ENCODE peak calls at places on chromosomes 5 and 9, in six cellular contexts. B is IMR-90, Z is mesendoderm, S is neuronal stem cell, Y is trophoblast cell, Q is H1. D is an unnamed sample.

GRCh38 chr9:69180670-69181069 is 6.6 kb downstream of the TJP2 start:
- DNase-seq in S (no peak), Z (peak; percentile 85), Y (no peak), Q (no peak), B (peak; percentile 99), D (peak; percentile 96)

GRCh38 chr5:83914662-83915418 is 194.2 kb upstream of the HAPLN1 start:
- DNase-seq in B (no peak), Z (peak; percentile 41), S (no peak), Y (no peak), Q (no peak), D (no peak)

GRCh38 chr5:140402258-140403074 is 833 bp downstream of the ANKHD1 start:
- DNase-seq in Q (no peak), S (peak; percentile 54), Y (peak; percentile 19), B (peak; percentile 29), Z (peak; percentile 87), D (peak; percentile 73)

GRCh38 chr5:40043916-40044315 is 619.1 kb upstream of the DAB2 start:
- DNase-seq in Q (no peak), Y (no peak), S (no peak), Z (no peak), B (no peak), D (no peak)

GRCh38 chr5:21774791-21775190 is 1078.4 kb downstream of the CDH12 start:
- DNase-seq in Q (no peak), S (no peak), B (peak; percentile 78), Z (no peak), Y (peak; percentile 22), D (no peak)

GRCh38 chr5:73189816-73190451 is 16.9 kb downstream of the TMEM174 start:
- DNase-seq in Z (peak; percentile 69), S (no peak), Y (no peak), Q (no peak), B (peak; percentile 72), D (peak; percentile 11)

GRCh38 chr5:63401434-63402046 is 560.7 kb downstream of the HTR1A start:
- DNase-seq in B (peak; percentile 8), Y (peak; percentile 43), Q (no peak), Z (peak; percentile 78), S (peak; percentile 68), D (peak; percentile 45)

GRCh38 chr9:106752581-106752980 is 110.4 kb upstream of the ZNF462 start:
- DNase-seq in B (peak; percentile 8), Q (no peak), S (no peak), Z (peak; percentile 42), Y (no peak), D (peak; percentile 82)

GRCh38 chr5:32258406-32258805 is 54.3 kb downstream of the MTMR12 start:
- DNase-seq in B (no peak), S (no peak), Y (no peak), Z (no peak), Q (no peak), D (peak; percentile 9)

GRCh38 chr5:159061834-159062530 is 37.7 kb downstream of the EBF1 start:
- DNase-seq in S (peak; percentile 88), Y (no peak), Q (no peak), B (no peak), Z (peak; percentile 35), D (no peak)

GRCh38 chr9:123049589-123050222 is 16.2 kb downstream of the GPR21 start:
- DNase-seq in S (no peak), B (peak; percentile 24), Y (no peak), Z (no peak), Q (no peak), D (no peak)

GRCh38 chr9:134204991-134205578 is 40.7 kb upstream of the RNU6ATAC start:
- DNase-seq in Q (no peak), Z (no peak), B (no peak), S (no peak), Y (no peak), D (peak; percentile 45)

GRCh38 chr9:134208981-134209725 is 44.8 kb upstream of the RNU6ATAC start:
- DNase-seq in Z (no peak), Q (no peak), Y (no peak), B (no peak), S (no peak), D (no peak)

GRCh38 chr9:134208310-134208841 is 44.0 kb upstream of the RNU6ATAC start:
- DNase-seq in Q (no peak), S (no peak), Z (no peak), Y (no peak), B (no peak), D (no peak)

GRCh38 chr9:134205636-134206316 is 41.4 kb upstream of the RNU6ATAC start:
- DNase-seq in Q (no peak), S (no peak), Y (no peak), Z (peak; percentile 72), B (peak; percentile 28), D (peak; percentile 65)

DNA sequence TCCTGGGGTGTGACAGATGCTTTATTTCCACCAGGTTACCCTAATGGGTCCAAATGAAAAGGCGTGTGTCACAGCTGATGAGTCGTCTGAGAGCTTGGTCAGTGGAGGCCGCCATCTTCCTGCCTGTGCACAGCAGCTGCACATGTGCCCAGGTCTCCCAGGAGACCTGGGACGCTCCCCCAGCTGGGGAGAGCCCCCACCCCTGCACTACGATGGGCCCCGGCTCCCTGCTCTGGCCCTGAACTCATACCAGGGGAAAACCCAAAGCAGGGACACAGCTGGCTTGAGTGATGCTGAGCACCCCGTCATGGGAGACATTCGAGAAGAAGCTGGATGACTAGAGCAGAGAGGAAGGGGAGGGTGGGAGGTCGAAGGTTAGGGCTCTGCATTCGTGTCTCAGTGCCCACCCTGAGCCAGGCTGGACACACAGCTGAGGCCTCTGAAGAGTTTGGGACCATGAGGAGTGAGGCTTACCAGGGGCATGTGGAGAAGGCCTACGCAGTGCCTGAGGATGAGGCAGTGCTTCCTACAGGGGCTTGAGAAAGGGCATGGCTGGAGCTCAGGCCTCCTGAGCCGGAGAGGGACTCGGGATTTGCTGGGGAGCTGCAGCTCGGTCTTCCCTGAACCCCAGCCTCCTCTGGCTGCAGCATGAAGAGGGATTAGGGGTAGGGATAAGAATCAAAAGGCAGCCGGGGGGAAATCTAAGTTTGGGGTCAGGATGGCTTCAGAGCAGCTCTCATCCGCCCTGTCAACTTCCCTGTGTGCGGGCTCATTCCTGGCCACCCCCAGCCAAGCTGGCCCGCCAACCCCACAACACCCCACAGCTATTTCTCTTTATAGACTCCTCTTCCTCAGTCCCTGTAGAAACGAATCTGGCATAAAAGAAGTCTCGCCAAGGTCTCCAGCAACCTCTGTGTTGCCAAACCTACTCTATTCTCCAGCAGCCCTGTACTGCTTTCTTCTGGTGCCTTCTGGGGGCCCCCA is 42.2 kb upstream of the RNU6ATAC start:
- DNase-seq in Q (no peak), B (no peak), Z (no peak), S (no peak), Y (no peak), D (no peak)
- H3K4me3 ChIP-seq in Q (no peak overlapping the region), B (no peak overlapping the region), Z (no peak overlapping the region), S (no peak overlapping the region), Y (no peak overlapping the region), D (no peak overlapping the region)

DNA sequence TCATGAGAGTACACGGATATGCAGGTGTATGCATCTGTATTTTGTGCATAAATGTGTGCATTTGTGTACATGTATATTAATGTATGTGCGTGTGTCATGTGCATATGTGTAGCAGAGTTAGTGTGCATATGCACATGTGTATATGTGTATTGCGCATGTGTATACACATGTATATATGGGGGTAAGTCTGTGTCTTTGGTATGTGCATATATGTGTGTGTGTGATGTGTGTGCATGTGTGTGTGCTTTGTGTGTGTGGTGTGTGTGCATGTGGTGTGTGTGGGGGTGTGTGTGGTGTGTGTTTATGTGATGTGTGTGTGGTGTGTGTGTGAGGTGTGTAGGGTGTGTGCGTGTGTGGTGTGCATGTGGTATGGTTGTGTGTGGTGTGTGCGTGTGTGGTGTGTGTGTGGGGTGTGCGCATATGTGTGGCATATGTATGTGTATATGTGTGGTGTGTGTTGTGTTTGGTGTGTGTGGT is 13.1 kb upstream of the CTSL start:
- DNase-seq in Y (no peak), S (no peak), Q (no peak), B (no peak), Z (no peak), D (peak; percentile 28)
- H4K8ac ChIP-seq in Y (peak overlapping the region; percentile 5), S (no peak overlapping the region), Q (peak overlapping the region; percentile 62), B (peak overlapping the region; percentile 92), Z (no peak overlapping the region), D (peak overlapping the region; percentile 99)

GRCh38 chr5:108878756-108879155 is 131.1 kb downstream of the FER start:
- DNase-seq in Q (no peak), Z (no peak), S (no peak), B (no peak), Y (no peak), D (no peak)

GRCh38 chr5:108881133-108881532 is 133.4 kb downstream of the FER start:
- DNase-seq in Q (no peak), Y (no peak), Z (no peak), S (no peak), B (no peak), D (no peak)

GRCh38 chr5:108884736-108885135 is 137.0 kb downstream of the FER start:
- DNase-seq in Z (peak; percentile 27), Y (no peak), Q (no peak), B (peak; percentile 68), S (no peak), D (peak; percentile 85)
- H3K4me3 ChIP-seq in Z (no peak overlapping the region), Y (no peak overlapping the region), Q (no peak overlapping the region), B (no peak overlapping the region), S (no peak overlapping the region), D (peak overlapping the region; percentile 43)

GRCh38 chr5:1936413-1936812 is 53.7 kb upstream of the IRX4 start:
- DNase-seq in S (no peak), Z (peak; percentile 40), Q (no peak), Y (peak; percentile 65), B (no peak), D (no peak)

GRCh38 chr5:1938310-1939000 is 55.7 kb upstream of the IRX4 start:
- DNase-seq in Z (no peak), B (no peak), Y (no peak), S (no peak), Q (no peak), D (no peak)

GRCh38 chr5:1939256-1939655 is 56.5 kb upstream of the IRX4 start:
- DNase-seq in Y (no peak), Q (no peak), Z (no peak), S (no peak), B (no peak), D (no peak)

GRCh38 chr5:1936901-1937300 is 54.2 kb upstream of the IRX4 start:
- DNase-seq in Y (no peak), S (no peak), Z (no peak), Q (no peak), B (no peak), D (no peak)

GRCh38 chr5:1937590-1937989 is 54.9 kb upstream of the IRX4 start:
- DNase-seq in Y (no peak), B (no peak), Q (no peak), S (no peak), Z (no peak), D (no peak)
- H4K8ac ChIP-seq in Y (no peak overlapping the region), B (no peak overlapping the region), Q (no peak overlapping the region), S (no peak overlapping the region), Z (no peak overlapping the region), D (no peak overlapping the region)

DNA sequence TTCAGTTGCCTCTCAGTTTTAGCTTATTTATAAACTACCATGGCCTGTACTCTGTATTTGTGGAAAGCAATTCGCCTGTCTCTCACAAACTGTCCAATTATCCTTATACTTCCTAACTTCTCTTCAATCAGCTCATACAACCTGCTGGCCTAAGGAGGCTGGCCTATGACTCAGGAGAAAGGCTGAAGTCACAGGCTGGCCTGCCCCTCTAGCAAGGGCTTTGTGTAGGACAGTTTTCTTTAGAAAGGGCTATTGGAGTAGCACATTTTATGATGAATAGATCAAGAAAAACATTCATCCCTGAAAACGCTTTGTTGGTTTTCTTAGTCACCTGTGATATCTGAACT is 988.7 kb upstream of the ARRDC3 start:
- DNase-seq in Q (no peak), Y (no peak), S (no peak), Z (peak; percentile 5), B (peak; percentile 21), D (no peak)
- H3K4me3 ChIP-seq in Q (no peak overlapping the region), Y (no peak overlapping the region), S (no peak overlapping the region), Z (no peak overlapping the region), B (no peak overlapping the region), D (no peak overlapping the region)